ENCODE peak calls at places on chromosome 3, in four cellular contexts. A is ACHN, O is astrocyte of the cerebellum, E is SK-N-SH. X is an unnamed sample.

GRCh38 chr3:31699309-31699953 is 166.7 kb downstream of the STT3B start:
- DNase-seq in A (peak; percentile 54), O (no peak), E (no peak), X (no peak)

GRCh38 chr3:150331978-150332568 is 76.0 kb upstream of the TSC22D2 start:
- DNase-seq in A (no peak), O (no peak), E (no peak), X (no peak)

GRCh38 chr3:152309031-152309430 is 40.3 kb downstream of the MBNL1 start:
- DNase-seq in A (no peak), O (no peak), E (no peak), X (no peak)

GRCh38 chr3:25854214-25854613 is 64.3 kb downstream of the OXSM start:
- DNase-seq in A (no peak), O (no peak), E (no peak), X (no peak)

GRCh38 chr3:107450254-107450653 is 72.5 kb upstream of the BBX start:
- DNase-seq in A (no peak), O (no peak), E (no peak), X (no peak)

GRCh38 chr3:149783576-149783975 is 8.8 kb downstream of the ANKUB1 start:
- DNase-seq in A (peak; percentile 66), O (peak; percentile 81), E (no peak), X (no peak)

GRCh38 chr3:5192568-5193319 is 5.2 kb downstream of the EDEM1 start:
- DNase-seq in A (no peak), O (no peak), E (no peak), X (no peak)

GRCh38 chr3:23928525-23928924 is 11.6 kb downstream of the RPL15 start:
- DNase-seq in A (peak; percentile 11), O (no peak), E (no peak), X (no peak)

GRCh38 chr3:62368705-62369475 is 4.5 kb downstream of the FEZF2 start:
- DNase-seq in A (no peak), O (no peak), E (peak; percentile 56), X (no peak)

GRCh38 chr3:46655271-46655670 is 38.2 kb downstream of the ALS2CL start:
- DNase-seq in A (no peak), O (no peak), E (no peak), X (no peak)

GRCh38 chr3:82342521-82342920 is 581.1 kb upstream of the GBE1 start:
- DNase-seq in A (no peak), O (no peak), E (no peak), X (no peak)

GRCh38 chr3:61637088-61638051 is 76.0 kb downstream of the PTPRG start:
- DNase-seq in A (peak; percentile 45), O (no peak), E (peak; percentile 15), X (no peak)

GRCh38 chr3:81218023-81218422 is 543.4 kb downstream of the GBE1 start:
- DNase-seq in A (peak; percentile 62), O (peak; percentile 36), E (peak; percentile 40), X (no peak)

GRCh38 chr3:85567074-85567676 is 608.4 kb downstream of the CADM2 start:
- DNase-seq in A (peak; percentile 48), O (peak; percentile 31), E (peak; percentile 24), X (no peak)

GRCh38 chr3:64975138-64975537 is 287.3 kb upstream of the ADAMTS9 start:
- DNase-seq in A (no peak), O (peak; percentile 31), E (no peak), X (peak; percentile 66)

GRCh38 chr3:151709847-151710246 is 23.9 kb upstream of the AADACL2 start:
- DNase-seq in A (no peak), O (peak; percentile 13), E (no peak), X (no peak)

GRCh38 chr3:119259821-119260220 is 19.1 kb upstream of the B4GALT4 start:
- DNase-seq in A (no peak), O (no peak), E (no peak), X (no peak)

GRCh38 chr3:150292891-150293290 is 115.2 kb upstream of the TSC22D2 start:
- DNase-seq in A (no peak), O (peak; percentile 42), E (no peak), X (no peak)

GRCh38 chr3:156605686-156606605 is 51.0 kb upstream of the SSR3 start:
- DNase-seq in A (peak; percentile 90), O (peak; percentile 72), E (peak; percentile 39), X (peak; percentile 73)

GRCh38 chr3:98786364-98786930 is 23.3 kb downstream of the ST3GAL6 start:
- DNase-seq in A (no peak), O (no peak), E (no peak), X (no peak)

GRCh38 chr3:171815977-171816595 is 5.8 kb upstream of the PLD1 start:
- DNase-seq in A (no peak), O (no peak), E (no peak), X (no peak)

GRCh38 chr3:25781758-25782594 is 1.3 kb downstream of the NGLY1 start:
- DNase-seq in A (no peak), O (no peak), E (no peak), X (no peak)

GRCh38 chr3:62101488-62101887 is 271.9 kb downstream of the FEZF2 start:
- DNase-seq in A (no peak), O (peak; percentile 23), E (peak; percentile 23), X (no peak)

GRCh38 chr3:12350151-12350813 is 61.4 kb downstream of the PPARG start:
- DNase-seq in A (no peak), O (no peak), E (no peak), X (no peak)

GRCh38 chr3:195746346-195746745 is 25.6 kb downstream of the MUC20 start:
- DNase-seq in A (no peak), O (no peak), E (no peak), X (peak; percentile 29)

GRCh38 chr3:188508454-188508853 is 354.5 kb downstream of the LPP start:
- DNase-seq in A (no peak), O (no peak), E (no peak), X (no peak)

GRCh38 chr3:41026394-41027177 is 172.7 kb upstream of the CTNNB1 start:
- DNase-seq in A (no peak), O (peak; percentile 49), E (peak; percentile 70), X (peak; percentile 75)

GRCh38 chr3:146577662-146578061 is 27.5 kb downstream of the PLSCR5 start:
- DNase-seq in A (peak; percentile 50), O (peak; percentile 59), E (peak; percentile 1), X (no peak)

GRCh38 chr3:53495518-53496501 is 1.4 kb downstream of the CACNA1D start:
- DNase-seq in A (no peak), O (no peak), E (peak; percentile 65), X (no peak)

GRCh38 chr3:188394588-188394987 is 240.6 kb downstream of the LPP start:
- DNase-seq in A (peak; percentile 19), O (no peak), E (no peak), X (no peak)

GRCh38 chr3:184289426-184289938 is 9.6 kb upstream of the PSMD2 start:
- DNase-seq in A (peak; percentile 53), O (no peak), E (peak; percentile 83), X (no peak)

GRCh38 chr3:126476976-126477330 is 1.3 kb upstream of the ZXDC start:
- DNase-seq in A (no peak), O (no peak), E (no peak), X (no peak)

GRCh38 chr3:57234613-57235575 is 7.4 kb downstream of the APPL1 start:
- DNase-seq in A (no peak), O (no peak), E (no peak), X (no peak)

GRCh38 chr3:20316238-20316637 is 130.2 kb upstream of the SGO1 start:
- DNase-seq in A (no peak), O (no peak), E (no peak), X (no peak)

GRCh38 chr3:174322789-174323188 is 536.3 kb upstream of the NAALADL2 start:
- DNase-seq in A (no peak), O (no peak), E (no peak), X (no peak)

X was measured in Right ventricle myocardium superior.